ENCODE peak calls at places on chromosome 3, in eight cellular contexts. P is spleen, Y is stomach, S is fibroblast of mammary gland, N is cardiac fibroblast, F is Peyer's patch, E is NCI-H1694 treated with DMSO at 0.1 percent for 48 hours, Q is tibial artery. W is an unnamed sample.

GRCh38 chr3:120093119-120093922 is 926 bp downstream of the GSK3B start:
- DNase-seq in P (peak; percentile 84), Y (no peak), S (peak; percentile 88), N (peak; percentile 92), F (no peak), E (no peak), Q (no peak), W (peak; percentile 38)

GRCh38 chr3:70156808-70157207 is 155.6 kb downstream of the MDFIC2 start:
- DNase-seq in P (no peak), Y (no peak), S (no peak), N (no peak), F (no peak), E (no peak), Q (no peak), W (no peak)

GRCh38 chr3:23372296-23372695 is 169.2 kb downstream of the UBE2E2 start:
- DNase-seq in P (no peak), Y (no peak), S (peak; percentile 49), N (peak; percentile 6), F (no peak), E (no peak), Q (no peak), W (no peak)

GRCh38 chr3:127815641-127816605 is 6.4 kb downstream of the MGLL start:
- DNase-seq in P (no peak), Y (peak; percentile 33), S (no peak), N (no peak), F (no peak), E (no peak), Q (no peak), W (peak; percentile 90)

GRCh38 chr3:141486416-141486734 is 452 bp upstream of the RASA2 start:
- DNase-seq in P (peak; percentile 73), Y (no peak), S (no peak), N (peak; percentile 84), F (peak; percentile 23), E (no peak), Q (no peak), W (no peak)

GRCh38 chr3:178385280-178385952 is 150.8 kb upstream of the KCNMB2 start:
- DNase-seq in P (no peak), Y (no peak), S (peak; percentile 58), N (peak; percentile 71), F (no peak), E (peak; percentile 59), Q (no peak), W (no peak)

GRCh38 chr3:99534951-99535704 is 103.3 kb upstream of the COL8A1 start:
- DNase-seq in P (no peak), Y (no peak), S (peak; percentile 83), N (peak; percentile 83), F (no peak), E (no peak), Q (no peak), W (no peak)

GRCh38 chr3:10817506-10817905 is 1.5 kb downstream of the SLC6A11 start:
- DNase-seq in P (no peak), Y (no peak), S (no peak), N (no peak), F (no peak), E (no peak), Q (no peak), W (no peak)

GRCh38 chr3:43017038-43017437 is 37.9 kb downstream of the GASK1A start:
- DNase-seq in P (no peak), Y (no peak), S (no peak), N (no peak), F (no peak), E (no peak), Q (no peak), W (no peak)

GRCh38 chr3:51709004-51709420 is 2.1 kb downstream of the GRM2 start:
- DNase-seq in P (no peak), Y (no peak), S (no peak), N (no peak), F (no peak), E (no peak), Q (peak; percentile 59), W (no peak)

GRCh38 chr3:18593231-18593630 is 168.1 kb upstream of the SATB1 start:
- DNase-seq in P (no peak), Y (no peak), S (no peak), N (no peak), F (no peak), E (no peak), Q (no peak), W (no peak)

GRCh38 chr3:42600958-42601675 is 631 bp downstream of the NKTR start:
- DNase-seq in P (no peak), Y (peak; percentile 64), S (peak; percentile 66), N (peak; percentile 69), F (peak; percentile 64), E (peak; percentile 9), Q (peak; percentile 86), W (peak; percentile 63)

GRCh38 chr3:146536681-146537080 is 7.7 kb downstream of the PLSCR1 start:
- DNase-seq in P (no peak), Y (no peak), S (no peak), N (peak; percentile 29), F (no peak), E (no peak), Q (no peak), W (no peak)

GRCh38 chr3:62436785-62437184 is 63.4 kb upstream of the FEZF2 start:
- DNase-seq in P (no peak), Y (no peak), S (peak; percentile 15), N (no peak), F (no peak), E (no peak), Q (no peak), W (no peak)

GRCh38 chr3:21356402-21356801 is 394.6 kb downstream of the ZNF385D start:
- DNase-seq in P (no peak), Y (no peak), S (peak; percentile 47), N (peak; percentile 40), F (no peak), E (no peak), Q (no peak), W (no peak)

GRCh38 chr3:113405180-113405579 is 36.1 kb downstream of the CFAP44 start:
- DNase-seq in P (no peak), Y (no peak), S (peak; percentile 56), N (peak; percentile 71), F (no peak), E (no peak), Q (no peak), W (no peak)

W was measured in left colon.